ENCODE peak calls at places on chromosomes 1 and 21, in eight cellular contexts. T is heart left ventricle; H is fibroblast of lung; K is CD4-positive, alpha-beta T cell; O is tibial artery; I is kidney; P is adrenal gland; F is brain microvascular endothelial cell. Y is an unnamed sample.

GRCh38 chr1:73593379-73593778 is 604.6 kb downstream of the LRRIQ3 start:
- DNase-seq in T (no peak), F (peak; percentile 59), O (no peak), P (peak; percentile 40), I (no peak), H (peak; percentile 79), K (no peak), Y (no peak)

GRCh38 chr1:22350171-22350961 is 101.3 kb upstream of the ZBTB40 start:
- DNase-seq in F (no peak), P (no peak), H (no peak), K (no peak), O (no peak), I (peak; percentile 65), T (no peak), Y (no peak)

GRCh38 chr21:46562472-46562871 is 42.4 kb downstream of the S100B start:
- DNase-seq in T (no peak), F (no peak), K (no peak), P (no peak), I (no peak), H (no peak), O (no peak), Y (no peak)

GRCh38 chr21:43034098-43034497 is 41.5 kb downstream of the CBS start:
- DNase-seq in I (no peak), P (no peak), F (no peak), T (no peak), K (no peak), O (no peak), H (peak; percentile 16), Y (no peak)

GRCh38 chr1:1047963-1048362 is 26.1 kb downstream of the RNF223 start:
- DNase-seq in H (no peak), T (no peak), K (no peak), O (no peak), F (no peak), I (no peak), P (no peak), Y (no peak)

GRCh38 chr1:1213153-1213918 is 617 bp downstream of the TNFRSF4 start:
- DNase-seq in K (no peak), T (peak; percentile 69), O (no peak), I (peak; percentile 85), F (no peak), H (no peak), P (no peak), Y (no peak)

GRCh38 chr1:1670866-1671265 is 12.1 kb upstream of the CDK11B start:
- DNase-seq in I (peak; percentile 73), P (peak; percentile 17), F (no peak), H (no peak), T (no peak), O (peak; percentile 61), K (no peak), Y (no peak)

GRCh38 chr21:44896561-44897286 is 23.2 kb upstream of the PTTG1IP start:
- DNase-seq in K (no peak), P (no peak), H (no peak), T (peak; percentile 55), O (no peak), I (peak; percentile 73), F (no peak), Y (no peak)

GRCh38 chr1:203669739-203670138 is 43.1 kb downstream of the ATP2B4 start:
- DNase-seq in T (no peak), K (no peak), I (no peak), F (peak; percentile 69), H (peak; percentile 79), P (no peak), O (no peak), Y (no peak)

GRCh38 chr1:17155257-17155895 is 36.1 kb upstream of the PADI2 start:
- DNase-seq in K (no peak), O (no peak), F (no peak), H (peak; percentile 86), T (no peak), P (no peak), I (no peak), Y (no peak)

GRCh38 chr1:201566933-201567801 is 28.2 kb downstream of the NAV1 start:
- DNase-seq in I (no peak), T (no peak), H (no peak), O (no peak), F (no peak), K (no peak), P (no peak), Y (no peak)

GRCh38 chr21:39007985-39008384 is 175.3 kb downstream of the PSMG1 start:
- DNase-seq in F (no peak), T (no peak), P (no peak), O (no peak), H (no peak), I (no peak), K (no peak), Y (no peak)

GRCh38 chr1:3031401-3032221 is 10.3 kb downstream of the ACTRT2 start:
- DNase-seq in F (no peak), O (peak; percentile 73), I (peak; percentile 43), H (no peak), P (no peak), K (no peak), T (peak; percentile 34), Y (no peak)

GRCh38 chr1:189992856-189993255 is 484.8 kb downstream of the BRINP3 start:
- DNase-seq in I (no peak), O (no peak), K (no peak), P (no peak), T (peak; percentile 25), H (no peak), F (no peak), Y (no peak)

GRCh38 chr1:9701661-9702060 is 50.1 kb downstream of the PIK3CD start:
- DNase-seq in O (no peak), H (peak; percentile 27), P (no peak), I (no peak), F (no peak), T (no peak), K (no peak), Y (no peak)

GRCh38 chr21:45695086-45695485 is 51.6 kb downstream of the PCBP3 start:
- DNase-seq in I (no peak), O (no peak), T (no peak), P (no peak), K (no peak), H (no peak), F (no peak), Y (peak; percentile 16)

GRCh38 chr1:205301220-205301821 is 20.2 kb downstream of the NUAK2 start:
- DNase-seq in H (peak; percentile 96), K (no peak), P (peak; percentile 48), I (peak; percentile 97), O (no peak), F (peak; percentile 95), T (no peak), Y (peak; percentile 99)

DNA sequence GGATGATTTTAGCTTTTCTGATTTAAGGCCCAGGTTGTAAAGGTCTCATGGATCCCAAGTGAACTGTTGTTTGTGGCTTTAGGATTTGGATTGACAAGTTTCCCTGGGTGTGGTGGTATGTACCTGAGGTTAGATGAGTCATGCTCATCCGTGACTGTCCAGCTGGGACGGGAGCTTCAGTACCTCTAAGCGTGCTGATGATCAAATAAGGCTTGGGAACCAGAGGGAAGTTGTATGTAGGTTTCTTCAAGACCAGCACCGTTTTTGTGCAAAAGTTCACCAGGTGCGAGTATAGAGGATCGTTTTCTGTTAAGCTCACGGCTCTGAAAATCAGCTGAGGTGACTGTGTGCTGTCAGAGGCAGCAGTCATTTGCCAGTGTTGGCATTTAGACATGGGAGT is 19.8 kb downstream of the PLA2G2E start:
- DNase-seq in T (no peak), H (peak; percentile 39), K (no peak), O (no peak), I (no peak), P (no peak), F (no peak), Y (no peak)
- H3K27ac ChIP-seq in T (no peak overlapping the region), H (no peak overlapping the region), K (no peak overlapping the region), O (no peak overlapping the region), I (no peak overlapping the region), P (no peak overlapping the region), F (no peak overlapping the region), Y (no peak overlapping the region)

DNA sequence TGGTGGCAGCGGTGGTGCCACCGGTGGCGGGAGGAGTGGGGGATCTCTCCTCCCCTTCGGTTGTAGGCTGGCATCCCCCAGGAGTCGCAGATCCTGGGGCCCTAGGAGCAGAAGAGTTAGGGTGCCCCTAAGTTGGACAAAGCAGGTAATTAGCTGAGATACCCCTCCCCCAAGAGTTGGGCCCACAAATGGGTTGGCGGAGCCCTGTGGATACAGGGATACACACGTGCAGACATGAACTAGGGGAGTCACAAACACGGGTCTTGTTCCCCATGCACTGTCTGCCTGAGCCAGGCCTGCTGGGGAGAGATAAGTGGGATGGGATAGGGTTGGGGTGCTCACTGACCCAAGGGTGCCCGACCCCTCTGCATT is 2.0 kb downstream of the CCDC17 start:
- DNase-seq in O (no peak), F (no peak), P (no peak), I (no peak), H (no peak), T (no peak), K (no peak), Y (no peak)
- H3K27ac ChIP-seq in O (peak overlapping the region; percentile 41), F (no peak overlapping the region), P (no peak overlapping the region), I (peak overlapping the region; percentile 74), H (no peak overlapping the region), T (peak overlapping the region; percentile 11), K (no peak overlapping the region), Y (no peak overlapping the region)

DNA sequence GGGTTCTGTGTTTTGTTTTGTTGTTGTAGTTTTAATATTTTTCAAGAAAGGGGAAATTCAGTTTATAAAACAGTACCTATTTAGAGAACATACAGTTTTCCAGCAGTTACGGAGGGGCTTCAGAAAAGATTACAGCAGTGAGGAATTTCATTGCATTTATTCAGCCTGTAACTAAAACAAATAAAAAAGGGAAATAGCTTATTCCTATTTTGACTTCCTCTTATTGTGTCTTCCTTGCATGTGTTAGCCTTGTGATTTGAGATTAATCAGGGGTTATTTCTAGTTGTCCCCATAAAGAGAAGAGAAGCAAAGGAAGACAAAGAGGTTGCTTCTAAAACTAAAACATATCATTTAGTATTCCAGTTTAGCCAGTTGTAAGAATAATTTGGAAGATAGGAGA is 35.0 kb downstream of the CTTNBP2NL start:
- DNase-seq in O (no peak), I (no peak), T (no peak), K (no peak), P (no peak), F (no peak), H (no peak), Y (no peak)
- H3K27ac ChIP-seq in O (no peak overlapping the region), I (no peak overlapping the region), T (peak overlapping the region; percentile 50), K (no peak overlapping the region), P (peak overlapping the region; percentile 21), F (no peak overlapping the region), H (no peak overlapping the region), Y (no peak overlapping the region)

GRCh38 chr1:160130939-160131338 is 15.4 kb downstream of the ATP1A2 start:
- DNase-seq in F (no peak), H (no peak), P (no peak), O (no peak), K (no peak), T (no peak), I (no peak), Y (no peak)

GRCh38 chr1:160129966-160130365 is 14.4 kb downstream of the ATP1A2 start:
- DNase-seq in H (no peak), I (no peak), P (no peak), T (no peak), K (no peak), O (no peak), F (no peak), Y (no peak)

GRCh38 chr1:160133990-160134770 is 17.2 kb upstream of the ATP1A4 start:
- DNase-seq in P (no peak), T (no peak), O (peak; percentile 38), H (no peak), K (no peak), F (no peak), I (peak; percentile 14), Y (no peak)

GRCh38 chr1:160130486-160130885 is 14.9 kb downstream of the ATP1A2 start:
- DNase-seq in T (peak; percentile 1), I (peak; percentile 51), K (no peak), P (no peak), F (no peak), O (no peak), H (no peak), Y (no peak)

GRCh38 chr1:160131803-160132565 is 16.4 kb downstream of the ATP1A2 start:
- DNase-seq in F (no peak), O (peak; percentile 94), P (no peak), I (peak; percentile 1), K (no peak), H (no peak), T (no peak), Y (no peak)
- H3K27ac ChIP-seq in F (no peak overlapping the region), O (peak overlapping the region; percentile 74), P (no peak overlapping the region), I (no peak overlapping the region), K (no peak overlapping the region), H (no peak overlapping the region), T (peak overlapping the region; percentile 81), Y (no peak overlapping the region)